ENCODE peak calls at places on chromosomes 16 and 17, in eight cellular contexts. X is IMR-90, I is PC-9, L is astrocyte of the spinal cord, V is HL-60, P is epithelial cell of esophagus, O is hepatocyte, W is AG04450. E is an unnamed sample.

GRCh38 chr16:352547-353403 is at the start of gene AXIN1:
- DNase-seq in X (peak), I (peak), L (peak), V (peak), P (peak), O (peak), W (peak), E (peak)

GRCh38 chr17:66900126-66901010 is 64.1 kb upstream of the CACNG4 start:
- DNase-seq in X (peak), I (no peak), L (peak), V (no peak), P (peak), O (no peak), W (no peak), E (no peak)

GRCh38 chr16:886084-886543 is 84.7 kb downstream of the LMF1 start:
- DNase-seq in X (peak), I (no peak), L (no peak), V (no peak), P (no peak), O (peak), W (no peak), E (no peak)

GRCh38 chr17:55394357-55395021 is 27.1 kb downstream of the MMD start:
- DNase-seq in X (no peak), I (no peak), L (no peak), V (no peak), P (no peak), O (peak), W (no peak), E (no peak)

GRCh38 chr17:44916781-44917241 is 1.5 kb upstream of the GFAP start:
- DNase-seq in X (peak), I (peak), L (peak), V (no peak), P (peak), O (peak), W (no peak), E (no peak)

GRCh38 chr17:78601577-78602190 is 24.5 kb upstream of the DNAH17 start:
- DNase-seq in X (no peak), I (no peak), L (no peak), V (no peak), P (no peak), O (no peak), W (no peak), E (no peak)

GRCh38 chr16:69179255-69180010 is 7.5 kb upstream of the SNTB2 start:
- DNase-seq in X (peak), I (peak), L (peak), V (peak), P (peak), O (peak), W (peak), E (peak)

GRCh38 chr16:14958970-14959369 is 15.9 kb upstream of the PDXDC1 start:
- DNase-seq in X (no peak), I (no peak), L (no peak), V (no peak), P (peak), O (no peak), W (no peak), E (no peak)

GRCh38 chr17:16459850-16460550 is 32.0 kb downstream of the LRRC75A start:
- DNase-seq in X (no peak), I (peak), L (no peak), V (no peak), P (peak), O (no peak), W (no peak), E (no peak)

GRCh38 chr16:85428168-85428898 is 184.8 kb upstream of the GSE1 start:
- DNase-seq in X (no peak), I (peak), L (no peak), V (peak), P (peak), O (no peak), W (no peak), E (no peak)

GRCh38 chr16:20763461-20764232 is at the start of gene ACSM3:
- DNase-seq in X (peak), I (peak), L (peak), V (peak), P (peak), O (peak), W (peak), E (peak)

GRCh38 chr16:67758966-67759365 is 39.9 kb upstream of the GFOD2 start:
- DNase-seq in X (no peak), I (no peak), L (no peak), V (no peak), P (no peak), O (no peak), W (no peak), E (no peak)

GRCh38 chr17:80688994-80689635 is 144.5 kb downstream of the RPTOR start:
- DNase-seq in X (no peak), I (no peak), L (no peak), V (no peak), P (no peak), O (no peak), W (no peak), E (no peak)

GRCh38 chr17:18985475-18985874 is 19.1 kb downstream of the FAM83G start:
- DNase-seq in X (no peak), I (no peak), L (no peak), V (no peak), P (no peak), O (no peak), W (no peak), E (no peak)

GRCh38 chr17:39927928-39928867 is 666 bp downstream of the LRRC3C start:
- DNase-seq in X (no peak), I (peak), L (no peak), V (no peak), P (no peak), O (peak), W (no peak), E (no peak)

GRCh38 chr16:85329999-85330693 is 217.9 kb upstream of the CIBAR2 start:
- DNase-seq in X (no peak), I (no peak), L (no peak), V (no peak), P (no peak), O (no peak), W (no peak), E (no peak)

GRCh38 chr17:2723505-2723996 is 12.0 kb upstream of the CLUH start:
- DNase-seq in X (no peak), I (peak), L (no peak), V (no peak), P (peak), O (no peak), W (no peak), E (no peak)

GRCh38 chr17:64183815-64184397 is 54.0 kb upstream of the ERN1 start:
- DNase-seq in X (peak), I (no peak), L (peak), V (no peak), P (peak), O (no peak), W (no peak), E (no peak)

GRCh38 chr16:10566613-10567012 is 13.8 kb downstream of the EMP2 start:
- DNase-seq in X (no peak), I (no peak), L (no peak), V (no peak), P (no peak), O (no peak), W (no peak), E (no peak)

GRCh38 chr16:85449195-85449884 is 163.8 kb upstream of the GSE1 start:
- DNase-seq in X (no peak), I (no peak), L (no peak), V (no peak), P (no peak), O (no peak), W (no peak), E (no peak)

GRCh38 chr17:77142689-77143088 is 1.9 kb downstream of the SEC14L1 start:
- DNase-seq in X (no peak), I (no peak), L (no peak), V (no peak), P (no peak), O (no peak), W (no peak), E (no peak)

GRCh38 chr16:14289692-14290340 is 218.7 kb downstream of the MRTFB start:
- DNase-seq in X (peak), I (peak), L (no peak), V (peak), P (peak), O (no peak), W (no peak), E (no peak)

DNA sequence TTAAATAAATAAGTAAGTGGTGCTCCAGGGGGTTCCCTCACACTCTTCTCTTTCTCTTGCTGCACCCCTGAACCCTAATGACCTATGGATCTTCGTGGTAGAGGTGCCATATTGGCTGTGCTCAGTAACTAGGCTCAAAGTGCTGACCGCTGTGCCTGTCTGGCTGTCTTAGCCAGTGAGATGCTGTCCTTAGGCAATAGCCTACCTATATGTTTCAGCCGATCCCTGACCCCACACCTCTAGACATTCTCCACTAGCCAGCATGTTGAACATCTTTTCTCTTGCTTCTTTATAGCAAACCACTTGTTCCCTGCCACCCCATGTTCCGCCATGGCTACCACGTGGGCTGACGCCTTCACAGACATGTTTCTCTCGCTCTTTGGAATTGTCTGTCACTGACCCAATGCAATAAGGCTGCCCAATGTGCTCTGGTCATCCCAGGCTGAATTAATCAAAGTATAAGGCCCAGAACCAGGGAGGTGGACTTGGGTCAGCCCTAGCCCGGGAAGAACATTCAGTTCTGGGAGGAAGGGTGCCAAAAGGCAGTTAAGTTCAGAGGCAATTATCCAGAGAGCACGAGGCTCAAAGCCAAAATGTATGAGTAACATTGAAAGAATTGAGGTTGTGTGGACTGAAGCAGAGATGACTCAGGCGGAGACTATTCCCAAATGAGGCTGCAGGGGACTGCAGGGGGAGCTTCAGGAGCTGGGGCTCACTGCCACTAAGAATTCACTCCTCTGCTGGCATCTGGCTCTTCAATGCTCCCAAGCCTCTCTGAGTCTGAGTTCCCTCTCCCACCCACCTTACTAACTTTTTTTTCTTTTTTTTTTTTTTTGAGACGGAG is 28.7 kb upstream of the TNRC6A start:
- DNase-seq in X (peak), I (peak), L (peak), V (no peak), P (peak), O (peak), W (peak), E (peak)
- H3K4me3 ChIP-seq in X (no peak), I (peak), L (no peak), V (no peak), P (no peak), O (no peak), W (no peak), E (no peak)

GRCh38 chr17:82242977-82243647 is 14.3 kb downstream of the SLC16A3 start:
- DNase-seq in X (peak), I (no peak), L (peak), V (peak), P (peak), O (peak), W (peak), E (no peak)

GRCh38 chr17:82245144-82246039 is 16.6 kb downstream of the SLC16A3 start:
- DNase-seq in X (no peak), I (no peak), L (no peak), V (no peak), P (peak), O (no peak), W (no peak), E (no peak)

GRCh38 chr17:82243648-82244412 is 15.0 kb downstream of the SLC16A3 start:
- DNase-seq in X (no peak), I (no peak), L (no peak), V (no peak), P (peak), O (no peak), W (no peak), E (no peak)

GRCh38 chr17:82246040-82246364 is 17.2 kb downstream of the SLC16A3 start:
- DNase-seq in X (no peak), I (no peak), L (no peak), V (no peak), P (no peak), O (no peak), W (no peak), E (no peak)

DNA sequence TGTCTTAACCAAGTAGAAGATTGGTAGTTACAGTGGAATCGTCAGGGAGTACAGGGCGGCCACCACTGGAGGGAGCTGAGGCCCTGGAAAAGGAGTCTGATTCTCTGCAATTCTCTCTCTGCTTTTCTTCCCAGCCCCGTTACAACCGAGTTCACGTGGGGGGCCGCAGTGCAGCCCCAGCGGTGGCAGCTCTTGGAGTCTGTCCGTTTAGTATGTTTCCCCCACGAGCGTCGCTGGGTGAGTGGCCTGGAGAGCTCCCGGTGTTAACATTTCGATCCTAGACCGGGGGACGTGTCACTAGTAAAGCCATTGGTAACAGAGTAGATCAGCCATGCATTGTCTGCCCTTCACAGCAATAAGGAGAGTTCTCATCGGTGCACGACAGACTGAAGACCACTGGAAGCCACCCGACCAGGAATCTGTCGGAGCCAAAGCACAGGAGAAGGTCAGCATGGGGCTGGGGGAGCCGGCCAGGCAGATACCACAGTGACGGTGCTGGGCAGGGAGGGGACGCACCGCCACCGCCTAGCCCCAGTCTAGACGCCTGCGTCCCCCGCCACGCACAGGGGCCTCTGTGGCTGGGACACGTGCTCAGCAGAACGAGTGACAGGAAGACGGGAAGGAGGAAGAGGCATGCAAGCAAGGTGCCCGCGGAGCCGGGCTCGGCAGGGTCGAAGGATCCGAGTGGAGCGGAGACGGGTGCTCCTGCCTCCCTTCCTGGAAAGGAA is 15.7 kb downstream of the SLC16A3 start:
- DNase-seq in X (no peak), I (no peak), L (peak), V (peak), P (peak), O (no peak), W (no peak), E (no peak)
- TF ChIP-seq CTCF in X (peak), I (peak), L (peak), V (peak), P (peak), O (peak), W (peak), E (peak)

GRCh38 chr17:52986056-52986662 is 827.6 kb upstream of the CA10 start:
- DNase-seq in X (no peak), I (no peak), L (no peak), V (no peak), P (no peak), O (no peak), W (no peak), E (no peak)
- H3K4me3 ChIP-seq in X (no peak), I (no peak), L (no peak), V (no peak), P (no peak), O (no peak), W (no peak), E (no peak)

GRCh38 chr17:11997972-11998233 is 628 bp upstream of the ZNF18 start:
- DNase-seq in X (no peak), I (no peak), L (no peak), V (no peak), P (no peak), O (no peak), W (no peak), E (no peak)

GRCh38 chr17:11999715-12000114 is 2.4 kb upstream of the ZNF18 start:
- DNase-seq in X (no peak), I (no peak), L (no peak), V (peak), P (no peak), O (no peak), W (no peak), E (no peak)

GRCh38 chr17:11997147-11997971 is at the start of gene ZNF18:
- DNase-seq in X (peak), I (peak), L (peak), V (peak), P (peak), O (peak), W (peak), E (peak)

GRCh38 chr17:11991461-11991860 is 5.8 kb downstream of the ZNF18 start:
- DNase-seq in X (no peak), I (no peak), L (no peak), V (no peak), P (no peak), O (no peak), W (no peak), E (no peak)

DNA sequence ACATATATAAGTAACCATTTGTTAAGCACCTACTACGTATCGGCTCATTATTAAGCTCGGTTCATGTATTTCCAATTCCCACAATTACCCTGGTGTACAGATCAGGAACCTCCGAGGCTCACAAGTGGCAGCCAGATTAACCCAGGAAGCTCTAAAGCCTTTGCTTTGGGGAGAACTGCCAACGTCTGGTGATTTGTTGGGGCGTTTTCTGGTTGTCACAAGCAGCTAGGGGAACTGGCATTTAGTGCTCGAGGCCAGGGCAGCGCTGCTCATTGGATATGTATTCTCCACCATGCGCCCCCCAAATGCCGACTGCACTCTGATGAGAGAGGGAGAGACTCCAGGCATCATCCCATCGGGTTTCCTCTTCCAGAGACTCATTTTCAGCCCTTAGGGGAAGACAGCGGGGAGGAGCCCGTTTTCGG is 541 bp downstream of the ZNF18 start:
- DNase-seq in X (peak), I (no peak), L (no peak), V (peak), P (peak), O (peak), W (no peak), E (no peak)
- TF ChIP-seq CTCF in X (no peak), I (no peak), L (no peak), V (no peak), P (peak), O (no peak), W (no peak), E (no peak)

DNA sequence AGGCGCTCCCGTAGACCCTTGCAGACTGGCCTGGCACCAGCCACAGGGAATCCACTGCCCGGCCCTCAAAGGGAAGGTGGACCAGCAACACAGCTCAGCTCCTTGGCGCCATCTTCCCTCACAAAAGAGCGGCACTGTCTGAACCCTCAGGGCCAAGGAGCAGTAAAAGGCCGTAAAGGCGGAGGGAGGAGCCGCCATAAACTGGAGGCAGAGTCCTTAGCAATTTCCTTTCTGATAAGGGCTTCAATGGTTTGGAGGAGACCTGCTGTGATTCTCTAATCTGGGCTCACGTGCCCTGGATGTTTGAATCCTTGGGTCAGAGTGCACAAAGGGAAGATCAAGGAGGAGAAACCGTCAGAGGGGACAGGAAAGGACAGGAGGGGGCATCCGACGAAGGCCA is 15.5 kb upstream of the AXIN2 start:
- DNase-seq in X (no peak), I (no peak), L (no peak), V (no peak), P (no peak), O (peak), W (no peak), E (no peak)
- H3K4me3 ChIP-seq in X (no peak), I (no peak), L (no peak), V (no peak), P (no peak), O (no peak), W (no peak), E (no peak)

GRCh38 chr16:88569985-88570690 is at the start of gene ZC3H18:
- DNase-seq in X (peak), I (peak), L (peak), V (peak), P (peak), O (peak), W (peak), E (peak)
- TF ChIP-seq CTCF in X (no peak), I (no peak), L (no peak), V (no peak), P (no peak), O (no peak), W (no peak), E (no peak)

E was measured in LNCaP clone FGC.